ENCODE peak calls at places on chromosomes 12 and 14, in five cellular contexts. H is GM23248, L is tibial nerve, W is heart left ventricle, E is neural progenitor cell. B is an unnamed sample. For H3K36me3, the result is how much of the 10 kb centered on the place peaks cover.

GRCh38 chr14:57182760-57183503 is 85.8 kb downstream of the EXOC5 start:
- DNase-seq in H (peak), L (no peak), W (no peak), E (peak), B (peak)

GRCh38 chr12:96371787-96372699 is 28.2 kb downstream of the CDK17 start:
- DNase-seq in H (peak), L (no peak), W (no peak), E (peak), B (no peak)

GRCh38 chr14:50775357-50775756 is 55.6 kb downstream of the NIN start:
- DNase-seq in H (peak), L (no peak), W (no peak), E (no peak), B (peak)

GRCh38 chr14:70893842-70894237 is 13.4 kb upstream of the PCNX1 start:
- DNase-seq in H (no peak), L (no peak), W (no peak), E (no peak), B (no peak)

GRCh38 chr12:2455410-2455809 is 339.4 kb upstream of the FKBP4 start:
- DNase-seq in H (no peak), L (no peak), W (no peak), E (no peak), B (no peak)

GRCh38 chr14:57493467-57494181 is at the start of gene CCDC198:
- DNase-seq in H (peak), L (no peak), W (no peak), E (no peak), B (no peak)

GRCh38 chr12:44405267-44405666 is 470.8 kb downstream of the NELL2 start:
- DNase-seq in H (no peak), L (no peak), W (no peak), E (peak), B (no peak)

GRCh38 chr12:51269174-51270066 is 795 bp downstream of the SMAGP start:
- DNase-seq in H (peak), L (peak), W (peak), E (peak), B (peak)

GRCh38 chr14:91058017-91058675 is 2.3 kb downstream of the RPS6KA5 start:
- DNase-seq in H (peak), L (no peak), W (no peak), E (no peak), B (peak)

DNA sequence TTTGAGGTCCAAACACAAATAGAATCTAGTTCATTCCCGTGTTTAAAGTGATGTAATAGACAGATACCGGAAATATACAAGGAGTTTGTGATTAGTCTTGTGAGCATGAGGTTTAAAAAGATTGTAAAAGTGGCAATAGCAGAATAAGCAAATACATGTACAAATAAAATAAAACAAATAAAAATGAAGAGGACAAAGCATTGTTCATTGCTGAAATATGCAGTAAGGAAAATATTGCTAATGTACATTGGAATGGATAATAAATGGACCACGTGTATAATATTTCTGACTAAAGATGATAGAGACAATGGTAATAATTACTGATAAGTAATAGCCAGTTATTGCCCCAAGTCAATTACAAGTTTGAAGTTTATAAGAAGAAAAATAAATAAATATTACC is 75.6 kb upstream of the RTL1 start:
- DNase-seq in H (no peak), L (no peak), W (no peak), E (no peak), B (no peak)
- H3K36me3 ChIP-seq in H (under half), L (under half), W (under half), E (under half), B (half or more)

GRCh38 chr14:103668117-103668516 is 39.1 kb downstream of the KLC1 start:
- DNase-seq in H (no peak), L (no peak), W (no peak), E (no peak), B (no peak)
- H3K36me3 ChIP-seq in H (half or more), L (half or more), W (half or more), E (under half), B (half or more)

DNA sequence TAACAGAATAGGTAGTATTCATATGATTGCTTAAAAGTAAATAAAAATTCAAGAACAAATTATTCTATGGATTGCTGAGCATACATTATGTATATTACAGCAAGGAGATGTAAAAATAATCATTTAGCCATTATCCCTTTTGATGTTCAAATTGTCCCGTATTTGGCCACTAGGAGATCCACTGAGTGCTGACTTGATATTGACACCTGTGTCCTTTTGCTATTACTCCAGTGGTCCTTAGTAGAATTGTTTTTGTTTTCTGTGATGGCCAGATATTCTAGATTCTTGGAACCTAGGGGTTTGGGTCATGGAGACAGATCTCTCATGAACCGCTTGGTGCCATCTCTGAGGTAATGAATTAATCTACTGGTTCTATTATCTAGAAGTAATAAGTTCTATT is 16.8 kb downstream of the ERO1A start:
- DNase-seq in H (no peak), L (no peak), W (no peak), E (no peak), B (no peak)
- H3K36me3 ChIP-seq in H (under half), L (half or more), W (half or more), E (under half), B (under half)

DNA sequence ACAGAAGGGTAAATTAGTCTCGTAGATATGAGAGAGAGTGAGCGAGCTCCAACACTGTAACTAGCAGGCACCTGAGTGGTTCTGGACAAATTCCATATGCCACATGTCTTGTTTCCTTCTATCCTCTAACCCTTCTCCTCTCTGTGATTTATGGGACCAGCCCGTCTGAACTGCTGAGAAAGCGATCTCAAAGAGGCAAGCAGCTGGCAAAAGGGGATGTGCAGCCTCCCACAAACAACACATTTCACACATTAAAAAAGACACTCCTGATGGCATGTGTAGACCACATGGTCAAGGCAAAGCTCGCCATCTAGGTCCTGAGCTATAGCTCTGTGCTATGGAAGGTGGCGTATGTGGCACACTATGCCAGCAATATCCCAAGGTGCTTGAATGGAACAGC is 227.5 kb downstream of the KTN1 start:
- DNase-seq in H (no peak), L (peak), W (no peak), E (no peak), B (no peak)
- H3K36me3 ChIP-seq in H (under half), L (under half), W (under half), E (under half), B (under half)

DNA sequence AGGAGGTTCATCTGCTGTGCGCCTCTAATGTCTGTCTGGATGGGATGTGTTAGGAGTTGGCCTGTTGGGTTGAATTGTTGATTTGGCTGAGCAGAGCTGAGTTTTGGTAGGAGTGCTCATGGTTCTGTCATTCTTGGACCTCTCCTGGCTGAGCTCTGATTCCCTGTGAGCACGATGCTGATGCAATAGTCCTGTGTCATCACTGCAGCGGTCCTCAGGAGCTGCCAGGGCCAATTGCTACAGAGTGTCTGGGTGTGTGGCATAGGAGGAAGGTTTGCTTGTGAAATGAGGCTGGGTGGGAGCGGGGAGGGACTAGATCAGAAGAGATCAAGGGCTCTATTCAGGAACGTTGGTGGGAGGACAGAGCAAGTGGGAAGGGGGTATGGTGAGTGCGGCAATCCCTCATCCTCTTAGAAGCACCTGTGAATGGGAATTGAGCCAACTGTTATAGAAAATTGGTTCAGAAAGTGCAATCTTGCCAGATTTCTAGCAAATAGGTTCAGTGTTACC is 21.2 kb downstream of the PEX5 start:
- DNase-seq in H (no peak), L (no peak), W (no peak), E (no peak), B (no peak)
- H3K36me3 ChIP-seq in H (under half), L (half or more), W (half or more), E (under half), B (half or more)